ENCODE peak calls at places on chromosomes 2 and 18, in ten cellular contexts. K is Calu3, S is cardiac muscle cell, J is mucosa of descending colon, R is GM13977, B is dorsolateral prefrontal cortex, Q is cardiac fibroblast, H is astrocyte of the spinal cord, E is K562, G is colonic mucosa. X is an unnamed sample.
A peak's percentile ranks its signal among the peaks of the same experiment; 100 is the strongest.

GRCh38 chr2:11811036-11811654 is 64.7 kb downstream of the LPIN1 start:
- DNase-seq in K (no peak), S (no peak), J (no peak), R (no peak), B (no peak), Q (no peak), H (no peak), E (no peak), G (no peak), X (no peak)

GRCh38 chr2:16166327-16166981 is 226.1 kb downstream of the MYCN start:
- DNase-seq in K (no peak), S (no peak), J (no peak), R (no peak), B (no peak), Q (no peak), H (no peak), E (no peak), G (no peak), X (no peak)

GRCh38 chr18:3345452-3345851 is 83.5 kb downstream of the MYL12B start:
- DNase-seq in K (no peak), S (peak; percentile 55), J (no peak), R (no peak), B (no peak), Q (peak; percentile 49), H (no peak), E (no peak), G (no peak), X (no peak)

GRCh38 chr2:237943395-237944094 is 23.3 kb upstream of the UBE2F start:
- DNase-seq in K (no peak), S (no peak), J (no peak), R (no peak), B (peak; percentile 68), Q (no peak), H (no peak), E (no peak), G (no peak), X (no peak)

GRCh38 chr2:39875182-39875913 is 96.3 kb upstream of the THUMPD2 start:
- DNase-seq in K (no peak), S (peak; percentile 94), J (no peak), R (no peak), B (no peak), Q (peak; percentile 97), H (peak; percentile 94), E (no peak), G (peak; percentile 22), X (no peak)

GRCh38 chr2:166106431-166107015 is 21.3 kb downstream of the SCN1A start:
- DNase-seq in K (no peak), S (peak; percentile 64), J (no peak), R (no peak), B (no peak), Q (peak; percentile 66), H (peak; percentile 12), E (peak; percentile 67), G (no peak), X (no peak)

GRCh38 chr2:71602581-71602980 is 149.2 kb downstream of the DYSF start:
- DNase-seq in K (no peak), S (no peak), J (peak; percentile 16), R (no peak), B (peak; percentile 28), Q (no peak), H (no peak), E (no peak), G (no peak), X (no peak)

GRCh38 chr2:46416739-46417403 is 62.5 kb upstream of the TMEM247 start:
- DNase-seq in K (no peak), S (no peak), J (no peak), R (no peak), B (no peak), Q (peak; percentile 40), H (no peak), E (peak; percentile 23), G (no peak), X (no peak)

GRCh38 chr2:221514305-221515040 is 57.6 kb downstream of the EPHA4 start:
- DNase-seq in K (no peak), S (no peak), J (no peak), R (no peak), B (no peak), Q (no peak), H (no peak), E (no peak), G (no peak), X (no peak)

GRCh38 chr18:54822872-54823845 is 5.1 kb upstream of the RAB27B start:
- DNase-seq in K (peak; percentile 41), S (peak; percentile 85), J (no peak), R (no peak), B (no peak), Q (peak; percentile 98), H (peak; percentile 95), E (peak; percentile 46), G (no peak), X (no peak)

GRCh38 chr2:41937921-41938708 is 109.7 kb upstream of the PKDCC start:
- DNase-seq in K (no peak), S (peak; percentile 87), J (no peak), R (no peak), B (no peak), Q (no peak), H (no peak), E (no peak), G (no peak), X (no peak)

GRCh38 chr2:143334837-143335236 is 205.6 kb downstream of the ARHGAP15 start:
- DNase-seq in K (no peak), S (no peak), J (no peak), R (no peak), B (no peak), Q (peak; percentile 3), H (no peak), E (no peak), G (no peak), X (no peak)

GRCh38 chr2:143341478-143341877 is 212.3 kb downstream of the ARHGAP15 start:
- DNase-seq in K (no peak), S (no peak), J (no peak), R (no peak), B (no peak), Q (no peak), H (no peak), E (no peak), G (no peak), X (no peak)

GRCh38 chr2:143333168-143333791 is 204.1 kb downstream of the ARHGAP15 start:
- DNase-seq in K (no peak), S (no peak), J (no peak), R (no peak), B (no peak), Q (no peak), H (no peak), E (no peak), G (no peak), X (no peak)

GRCh38 chr2:143333847-143334246 is 204.6 kb downstream of the ARHGAP15 start:
- DNase-seq in K (no peak), S (no peak), J (no peak), R (no peak), B (no peak), Q (no peak), H (no peak), E (no peak), G (no peak), X (no peak)

DNA sequence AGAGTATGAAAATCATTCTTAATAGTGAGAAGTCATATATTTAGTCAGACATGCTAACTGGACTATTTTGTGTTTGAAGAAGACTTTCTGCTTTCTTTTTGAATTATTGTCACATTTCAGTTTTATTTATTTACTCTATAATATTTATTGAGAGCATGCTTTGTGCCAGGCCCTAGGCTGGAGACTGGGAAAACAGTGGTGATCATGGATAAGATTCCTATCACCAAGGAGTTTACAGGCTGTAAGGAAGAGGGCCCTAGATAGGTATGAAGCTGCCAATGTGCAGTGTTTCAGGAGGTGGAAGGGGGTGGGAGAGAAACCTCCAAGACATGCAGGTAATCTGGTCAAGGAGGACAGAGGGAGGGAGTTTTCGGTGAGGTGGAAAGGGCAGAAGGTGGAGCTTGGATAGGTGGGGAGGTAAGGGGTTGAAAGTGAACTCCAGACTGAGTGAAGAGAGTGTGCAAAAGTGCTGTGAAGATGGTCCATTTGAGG is 207.5 kb downstream of the ARHGAP15 start:
- DNase-seq in K (no peak), S (no peak), J (no peak), R (no peak), B (no peak), Q (no peak), H (no peak), E (no peak), G (no peak), X (no peak)
- TF ChIP-seq CTCF in K (no peak), S (no peak), J (no peak), R (no peak), B (no peak), Q (no peak), H (no peak), E (no peak), G (no peak), X (no peak)

GRCh38 chr2:17470855-17471641 is 47.2 kb downstream of the RAD51AP2 start:
- DNase-seq in K (peak; percentile 1), S (peak; percentile 48), J (no peak), R (no peak), B (no peak), Q (peak; percentile 74), H (peak; percentile 75), E (peak; percentile 40), G (no peak), X (no peak)
- TF ChIP-seq CTCF in K (peak; percentile 48), S (peak; percentile 41), J (no peak), R (peak; percentile 51), B (no peak), Q (peak; percentile 59), H (peak; percentile 54), E (peak; percentile 53), G (peak; percentile 41), X (peak; percentile 43)

GRCh38 chr2:202109737-202110184 is 36.7 kb downstream of the KIAA2012 start:
- DNase-seq in K (no peak), S (peak; percentile 55), J (peak; percentile 27), R (no peak), B (no peak), Q (peak; percentile 42), H (peak; percentile 69), E (no peak), G (peak; percentile 21), X (no peak)
- TF ChIP-seq CTCF in K (no peak), S (no peak), J (no peak), R (no peak), B (no peak), Q (no peak), H (no peak), E (no peak), G (no peak), X (no peak)

DNA sequence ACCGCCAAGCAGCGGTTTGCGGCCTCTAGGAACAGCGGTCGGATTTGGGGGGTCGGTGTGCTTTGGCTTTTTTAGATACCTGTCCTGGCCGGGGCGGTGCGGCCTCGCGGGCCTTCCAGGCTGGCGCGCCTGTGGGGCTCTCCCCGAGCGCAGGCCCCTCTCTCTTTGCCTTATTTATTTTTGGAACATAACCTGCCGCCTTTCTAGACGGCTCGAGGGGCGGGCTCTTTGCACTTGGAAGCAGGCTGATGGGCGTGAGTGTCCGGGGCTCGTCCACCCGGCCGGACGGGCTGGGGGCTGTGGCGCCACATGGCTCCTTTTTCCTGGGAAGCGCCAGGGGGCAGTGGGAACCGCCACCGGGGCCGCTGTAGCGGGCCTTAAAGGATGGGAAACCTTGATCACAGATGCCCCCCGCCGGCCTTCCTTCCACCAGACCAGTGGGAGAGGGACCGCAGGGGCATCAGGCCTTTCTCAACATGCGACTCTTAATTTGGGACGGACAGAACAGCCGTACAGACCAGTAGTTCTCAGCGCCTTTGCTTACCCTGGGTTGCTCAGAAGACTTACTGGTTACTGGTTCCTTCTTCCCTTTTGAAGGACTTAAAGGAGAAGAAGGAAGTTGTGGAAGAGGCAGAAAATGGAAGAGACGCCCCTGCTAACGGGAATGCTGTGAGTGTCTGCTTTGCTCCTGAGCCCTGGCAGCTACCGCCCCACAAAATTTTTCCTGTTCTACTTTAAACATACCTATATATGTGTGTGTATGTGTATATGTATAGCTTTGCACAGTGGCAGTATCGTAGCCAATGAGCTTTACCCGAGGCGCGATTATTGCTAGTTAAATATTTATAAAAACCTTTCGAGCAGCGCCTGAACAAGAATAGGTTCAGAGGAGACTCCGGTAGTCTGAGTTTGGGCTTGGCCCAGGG is 2.7 kb downstream of the PTMA start:
- DNase-seq in K (peak; percentile 43), S (peak; percentile 38), J (peak; percentile 67), R (no peak), B (no peak), Q (peak; percentile 28), H (peak; percentile 35), E (peak; percentile 32), G (peak; percentile 60), X (no peak)
- TF ChIP-seq CTCF in K (no peak), S (peak; percentile 30), J (no peak), R (no peak), B (no peak), Q (peak; percentile 21), H (peak; percentile 37), E (no peak), G (no peak), X (no peak)